ENCODE peak calls at places on chromosomes 11 and 22, in ten cellular contexts. W is activated CD4-positive, alpha-beta T cell treated with anti-CD3 and anti-CD28 coated beads for 4 hours; G is NCI-H2081; I is C1 segment of cervical spinal cord; K is T-cell; J is activated T-helper 1 cell treated with anti-CD3 and anti-CD28 coated beads, Interleukin-12 subunit alpha, Interleukin-12 subunit beta, Interleukin-2, Interleukin-4 antibody, amounts not matched to agents 30 ng/mL and 10 ng/mL and 1 ng/mL, durations not matched to agents 14 hours and 24 hours and 36 hours; A is small intestine; D is GM19239; Y is IMR-90; Q is EH. C is an unnamed sample.

GRCh38 chr11:61905801-61906521 is 11.4 kb downstream of the RAB3IL1 start:
- DNase-seq in G (no peak), J (no peak), A (no peak), W (no peak), Q (no peak), K (no peak), I (no peak), D (no peak), Y (no peak), C (no peak)

GRCh38 chr11:363948-364761 is 5.1 kb upstream of the B4GALNT4 start:
- DNase-seq in W (peak), K (peak), Y (no peak), D (no peak), Q (peak), J (no peak), A (peak), G (peak), I (no peak), C (no peak)

GRCh38 chr11:116510886-116511650 is 261.7 kb downstream of the BUD13 start:
- DNase-seq in Q (no peak), I (no peak), K (no peak), Y (no peak), D (no peak), W (no peak), A (no peak), J (no peak), G (no peak), C (no peak)

GRCh38 chr11:95790933-95791247 is 592 bp downstream of the CEP57 start:
- DNase-seq in J (peak), A (peak), G (peak), W (peak), K (no peak), Q (peak), I (peak), D (no peak), Y (peak), C (peak)

GRCh38 chr11:113967361-113967760 is 7.5 kb upstream of the HTR3A start:
- DNase-seq in Y (no peak), I (no peak), J (no peak), Q (no peak), W (no peak), G (no peak), D (no peak), A (no peak), K (no peak), C (no peak)

GRCh38 chr11:65043881-65044501 is 3.0 kb downstream of the SAC3D1 start:
- DNase-seq in W (no peak), A (no peak), D (no peak), Q (peak), J (no peak), G (no peak), Y (peak), I (no peak), K (no peak), C (no peak)

GRCh38 chr11:70643642-70644041 is 245.3 kb downstream of the CTTN start:
- DNase-seq in Y (no peak), G (no peak), J (no peak), I (no peak), W (no peak), Q (no peak), K (no peak), D (peak), A (no peak), C (no peak)

GRCh38 chr11:86230921-86231320 is 13.6 kb upstream of the EED start:
- DNase-seq in A (no peak), J (no peak), D (no peak), K (no peak), G (no peak), I (no peak), W (no peak), Q (peak), Y (no peak), C (peak)

GRCh38 chr11:76656087-76656531 is 14.4 kb downstream of the LRRC32 start:
- DNase-seq in J (no peak), A (no peak), G (no peak), I (no peak), W (no peak), D (no peak), Q (no peak), K (no peak), Y (no peak), C (no peak)

GRCh38 chr11:36108812-36109498 is 165.1 kb downstream of the LDLRAD3 start:
- DNase-seq in Y (no peak), K (no peak), G (no peak), A (no peak), D (no peak), J (no peak), W (no peak), Q (no peak), I (no peak), C (no peak)

GRCh38 chr22:18975434-18976196 is 39.5 kb upstream of the PRODH start:
- DNase-seq in J (no peak), G (no peak), I (no peak), K (no peak), Q (no peak), D (no peak), A (no peak), Y (no peak), W (no peak), C (no peak)

GRCh38 chr22:45867118-45867905 is 109.7 kb downstream of the WNT7B start:
- DNase-seq in Q (peak), J (no peak), I (no peak), Y (no peak), A (no peak), D (no peak), W (no peak), G (no peak), K (no peak), C (peak)

GRCh38 chr11:36088234-36088975 is 144.5 kb downstream of the LDLRAD3 start:
- DNase-seq in I (peak), D (no peak), Y (peak), J (no peak), A (no peak), Q (peak), K (no peak), G (no peak), W (no peak), C (peak)

GRCh38 chr22:47120399-47120798 is 357.9 kb downstream of the TBC1D22A start:
- DNase-seq in Q (no peak), A (no peak), D (no peak), I (no peak), Y (no peak), W (no peak), J (no peak), K (no peak), G (no peak), C (no peak)

GRCh38 chr22:35472488-35472887 is 68.1 kb upstream of the RASD2 start:
- DNase-seq in I (no peak), G (no peak), J (no peak), K (no peak), D (no peak), W (no peak), Y (no peak), Q (no peak), A (no peak), C (no peak)

GRCh38 chr11:19714387-19715363 is 2.0 kb downstream of the NAV2 start:
- DNase-seq in J (no peak), Q (peak), K (no peak), A (no peak), Y (peak), I (peak), G (no peak), D (no peak), W (no peak), C (peak)

GRCh38 chr22:19019679-19020032 is 83.6 kb upstream of the PRODH start:
- DNase-seq in J (no peak), D (no peak), A (no peak), I (no peak), K (no peak), G (no peak), Q (no peak), W (no peak), Y (no peak), C (no peak)

GRCh38 chr11:85348945-85349344 is 278.2 kb downstream of the DLG2 start:
- DNase-seq in K (no peak), D (no peak), A (no peak), Q (no peak), W (no peak), Y (no peak), G (no peak), J (no peak), I (no peak), C (no peak)

C was measured in adipocyte.